ENCODE peak calls at places on chromosomes 16 and 17, in eight cellular contexts. H is fibroblast of pulmonary artery; P is fibroblast of mammary gland; D is activated CD8-positive, alpha-beta T cell treated with anti-CD3 and anti-CD28 coated beads, Interleukin-2, amount 10 ng/mL, durations not matched to agents 7 days and 5 days; J is NCI-H460; B is amygdala; W is HFFc6; Q is dermis blood vessel endothelial cell. E is an unnamed sample.

GRCh38 chr17:27471321-27472269 is 15.3 kb downstream of the KSR1 start:
- DNase-seq in H (no peak), P (peak), D (peak), J (no peak), B (no peak), W (no peak), Q (no peak), E (no peak)

GRCh38 chr17:39219647-39220154 is 6.0 kb downstream of the STAC2 start:
- DNase-seq in H (no peak), P (no peak), D (no peak), J (no peak), B (no peak), W (no peak), Q (no peak), E (no peak)

GRCh38 chr17:21285164-21286065 is 904 bp downstream of the MAP2K3 start:
- DNase-seq in H (peak), P (peak), D (peak), J (no peak), B (no peak), W (peak), Q (peak), E (no peak)

GRCh38 chr16:86259499-86259898 is 250.8 kb upstream of the FOXF1 start:
- DNase-seq in H (no peak), P (no peak), D (no peak), J (no peak), B (no peak), W (no peak), Q (peak), E (no peak)

GRCh38 chr16:48300391-48300856 is 53.1 kb upstream of the ABCC11 start:
- DNase-seq in H (peak), P (peak), D (no peak), J (peak), B (no peak), W (no peak), Q (no peak), E (no peak)

GRCh38 chr16:12178251-12178990 is 201.9 kb downstream of the SNX29 start:
- DNase-seq in H (peak), P (peak), D (no peak), J (no peak), B (no peak), W (no peak), Q (no peak), E (no peak)

GRCh38 chr17:43543300-43543699 is 2.8 kb downstream of the ETV4 start:
- DNase-seq in H (no peak), P (no peak), D (no peak), J (no peak), B (no peak), W (no peak), Q (no peak), E (no peak)

GRCh38 chr17:58498177-58498828 is 10.1 kb upstream of the HSF5 start:
- DNase-seq in H (no peak), P (no peak), D (no peak), J (no peak), B (no peak), W (no peak), Q (no peak), E (no peak)

GRCh38 chr17:60832206-60832605 is 154.6 kb downstream of the BCAS3 start:
- DNase-seq in H (no peak), P (peak), D (no peak), J (no peak), B (no peak), W (no peak), Q (no peak), E (no peak)

GRCh38 chr17:77365584-77366186 is 224.9 kb downstream of the SEC14L1 start:
- DNase-seq in H (peak), P (peak), D (no peak), J (peak), B (no peak), W (peak), Q (peak), E (peak)

GRCh38 chr17:39744836-39745215 is 7.1 kb downstream of the GRB7 start:
- DNase-seq in H (no peak), P (no peak), D (no peak), J (no peak), B (no peak), W (no peak), Q (no peak), E (no peak)

GRCh38 chr17:10266477-10266876 is 68.1 kb upstream of the GAS7 start:
- DNase-seq in H (no peak), P (peak), D (no peak), J (no peak), B (no peak), W (no peak), Q (no peak), E (no peak)

GRCh38 chr16:23423496-23424049 is 29.4 kb downstream of the COG7 start:
- DNase-seq in H (peak), P (peak), D (no peak), J (peak), B (no peak), W (peak), Q (peak), E (peak)

GRCh38 chr16:391885-392335 is 5.1 kb upstream of the NME4 start:
- DNase-seq in H (peak), P (peak), D (peak), J (peak), B (no peak), W (peak), Q (peak), E (peak)

GRCh38 chr17:40530988-40531971 is 29.9 kb upstream of the TNS4 start:
- DNase-seq in H (no peak), P (no peak), D (no peak), J (no peak), B (no peak), W (no peak), Q (no peak), E (no peak)

GRCh38 chr16:2163211-2163881 is 7.8 kb downstream of the TRAF7 start:
- DNase-seq in H (no peak), P (no peak), D (no peak), J (no peak), B (no peak), W (no peak), Q (no peak), E (no peak)

GRCh38 chr16:47461598-47462266 is 601 bp downstream of the PHKB start:
- DNase-seq in H (peak), P (peak), D (peak), J (peak), B (peak), W (peak), Q (peak), E (no peak)

GRCh38 chr17:58270476-58271290 is 10.1 kb downstream of the MPO start:
- DNase-seq in H (no peak), P (no peak), D (no peak), J (no peak), B (no peak), W (no peak), Q (no peak), E (no peak)

GRCh38 chr17:36034127-36034526 is 16.4 kb upstream of the CCL23 start:
- DNase-seq in H (no peak), P (no peak), D (no peak), J (no peak), B (no peak), W (no peak), Q (no peak), E (no peak)

GRCh38 chr17:46121841-46122485 is 71.3 kb downstream of the KANSL1 start:
- DNase-seq in H (no peak), P (no peak), D (no peak), J (no peak), B (no peak), W (no peak), Q (no peak), E (no peak)

GRCh38 chr17:79888811-79889634 is 49.8 kb upstream of the CBX4 start:
- DNase-seq in H (no peak), P (no peak), D (no peak), J (no peak), B (no peak), W (no peak), Q (no peak), E (no peak)

GRCh38 chr17:81513669-81514484 is 1.3 kb upstream of the ACTG1 start:
- DNase-seq in H (peak), P (peak), D (peak), J (no peak), B (no peak), W (peak), Q (peak), E (peak)

GRCh38 chr17:27980035-27980434 is 62.4 kb upstream of the NLK start:
- DNase-seq in H (peak), P (peak), D (no peak), J (peak), B (no peak), W (peak), Q (peak), E (no peak)

GRCh38 chr17:10091051-10091450 is 107.4 kb downstream of the GAS7 start:
- DNase-seq in H (no peak), P (no peak), D (no peak), J (no peak), B (no peak), W (peak), Q (no peak), E (no peak)

GRCh38 chr16:369866-370436 is 387 bp downstream of the MRPL28 start:
- DNase-seq in H (no peak), P (no peak), D (no peak), J (no peak), B (no peak), W (no peak), Q (peak), E (no peak)

GRCh38 chr17:61404702-61405046 is 5.0 kb downstream of the TBX2 start:
- DNase-seq in H (no peak), P (no peak), D (no peak), J (no peak), B (no peak), W (no peak), Q (no peak), E (no peak)

GRCh38 chr16:89102035-89102776 is 8.6 kb downstream of the ACSF3 start:
- DNase-seq in H (no peak), P (no peak), D (no peak), J (no peak), B (no peak), W (no peak), Q (no peak), E (no peak)

GRCh38 chr17:11803226-11803625 is 194.0 kb downstream of the ZNF18 start:
- DNase-seq in H (no peak), P (no peak), D (no peak), J (no peak), B (no peak), W (no peak), Q (no peak), E (no peak)

GRCh38 chr17:80319262-80319998 is 58.8 kb downstream of the RNF213 start:
- DNase-seq in H (no peak), P (no peak), D (no peak), J (no peak), B (no peak), W (no peak), Q (no peak), E (no peak)

GRCh38 chr17:81553616-81554181 is 1.5 kb upstream of the FAAP100 start:
- DNase-seq in H (peak), P (peak), D (no peak), J (peak), B (no peak), W (peak), Q (peak), E (no peak)

GRCh38 chr16:23254338-23254737 is 47.8 kb upstream of the SCNN1B start:
- DNase-seq in H (no peak), P (peak), D (no peak), J (no peak), B (no peak), W (peak), Q (no peak), E (no peak)

GRCh38 chr16:3282103-3282746 is 1.1 kb upstream of the ZNF263 start:
- DNase-seq in H (no peak), P (no peak), D (no peak), J (no peak), B (no peak), W (no peak), Q (peak), E (peak)

GRCh38 chr17:4739122-4740024 is at the start of the genes CXCL16 and ZMYND15:
- DNase-seq in H (peak), P (peak), D (peak), J (peak), B (no peak), W (no peak), Q (peak), E (peak)

GRCh38 chr17:61457226-61457983 is 5.2 kb downstream of the TBX4 start:
- DNase-seq in H (no peak), P (no peak), D (no peak), J (no peak), B (no peak), W (no peak), Q (no peak), E (no peak)

GRCh38 chr17:59754547-59754946 is 47.1 kb downstream of the VMP1 start:
- DNase-seq in H (peak), P (peak), D (no peak), J (peak), B (no peak), W (peak), Q (peak), E (no peak)

GRCh38 chr17:27586203-27586701 is 44.7 kb upstream of the LGALS9 start:
- DNase-seq in H (peak), P (peak), D (no peak), J (no peak), B (no peak), W (peak), Q (no peak), E (no peak)

GRCh38 chr17:77801545-77802332 is 156.8 kb upstream of the TNRC6C start:
- DNase-seq in H (no peak), P (no peak), D (no peak), J (no peak), B (no peak), W (no peak), Q (no peak), E (no peak)

GRCh38 chr16:77574867-77575619 is 140.2 kb upstream of the ADAMTS18 start:
- DNase-seq in H (peak), P (peak), D (no peak), J (no peak), B (no peak), W (no peak), Q (peak), E (no peak)

GRCh38 chr17:56966277-56966676 is 5.4 kb upstream of the COIL start:
- DNase-seq in H (no peak), P (no peak), D (no peak), J (no peak), B (no peak), W (no peak), Q (no peak), E (peak)

E was measured in NCI-H345.